ENCODE peak calls at places on chromosomes 7 and 10, in eight cellular contexts. N, G, T, A, S, J, E and M are unnamed samples.

GRCh38 chr7:156725074-156725473 is 84.5 kb downstream of the RNF32 start:
- DNase-seq in J (no peak), T (no peak), G (no peak), E (no peak), N (no peak), A (no peak), S (no peak), M (no peak)

GRCh38 chr10:62817763-62818425 is 1.7 kb upstream of the EGR2 start:
- DNase-seq in N (no peak), T (no peak), E (peak), G (peak), S (peak), A (peak), J (peak), M (peak)

GRCh38 chr7:134778941-134779740 is at the start of gene CALD1:
- DNase-seq in T (peak), J (peak), E (peak), A (no peak), S (peak), G (no peak), N (no peak), M (no peak)

GRCh38 chr7:82506208-82506607 is 62.6 kb upstream of the CACNA2D1 start:
- DNase-seq in G (no peak), S (no peak), A (no peak), J (no peak), E (no peak), N (no peak), T (no peak), M (no peak)

GRCh38 chr10:61929555-61929954 is 28.1 kb downstream of the ARID5B start:
- DNase-seq in J (no peak), S (peak), T (no peak), N (no peak), E (no peak), G (no peak), A (no peak), M (no peak)

GRCh38 chr7:3439333-3440030 is 138.4 kb downstream of the SDK1 start:
- DNase-seq in E (peak), S (peak), G (no peak), N (no peak), A (no peak), J (peak), T (peak), M (no peak)

GRCh38 chr7:115300228-115300870 is 378.5 kb downstream of the MDFIC start:
- DNase-seq in N (no peak), J (no peak), G (no peak), A (no peak), S (peak), T (no peak), E (peak), M (no peak)

GRCh38 chr10:67925449-67926005 is 41.1 kb downstream of the SIRT1 start:
- DNase-seq in T (no peak), G (no peak), S (no peak), A (no peak), J (no peak), E (no peak), N (no peak), M (no peak)

GRCh38 chr10:3482200-3482993 is 302.6 kb downstream of the KLF6 start:
- DNase-seq in A (no peak), T (peak), E (no peak), N (no peak), S (peak), J (peak), G (no peak), M (no peak)

GRCh38 chr10:3766046-3766761 is 18.8 kb downstream of the KLF6 start:
- DNase-seq in E (no peak), S (peak), T (no peak), N (no peak), J (no peak), G (no peak), A (no peak), M (no peak)

GRCh38 chr7:50957427-50957826 is 174.7 kb upstream of the GRB10 start:
- DNase-seq in G (no peak), N (no peak), J (no peak), S (peak), T (no peak), A (no peak), E (no peak), M (no peak)

GRCh38 chr10:122949296-122949695 is 4.7 kb downstream of the C10orf88 start:
- DNase-seq in N (no peak), S (peak), G (no peak), A (no peak), J (no peak), E (no peak), T (no peak), M (no peak)

GRCh38 chr10:22605168-22605567 is 109.2 kb downstream of the PIP4K2A start:
- DNase-seq in A (no peak), N (no peak), G (no peak), J (no peak), T (peak), S (no peak), E (no peak), M (no peak)

GRCh38 chr7:74544706-74545469 is 91.2 kb downstream of the GTF2IRD1 start:
- DNase-seq in G (peak), S (peak), N (no peak), A (peak), T (no peak), J (peak), E (peak), M (peak)

GRCh38 chr7:99679032-99679399 is 780 bp downstream of the CYP3A5 start:
- DNase-seq in A (no peak), G (no peak), S (no peak), N (no peak), E (peak), J (no peak), T (no peak), M (no peak)

GRCh38 chr10:77195101-77195500 is 442.5 kb downstream of the KCNMA1 start:
- DNase-seq in T (peak), G (no peak), E (peak), J (no peak), S (peak), N (no peak), A (no peak), M (no peak)

GRCh38 chr7:111931016-111931517 is 275.1 kb downstream of the DOCK4 start:
- DNase-seq in J (no peak), E (no peak), T (peak), G (no peak), N (no peak), S (peak), A (no peak), M (no peak)

GRCh38 chr10:47136866-47137265 is 163.1 kb upstream of the GDF10 start:
- DNase-seq in S (no peak), A (no peak), E (no peak), J (no peak), T (no peak), G (no peak), N (no peak), M (no peak)

GRCh38 chr7:95470452-95470851 is 15.3 kb upstream of the ASB4 start:
- DNase-seq in A (no peak), N (no peak), J (no peak), T (peak), G (no peak), E (peak), S (peak), M (peak)

GRCh38 chr10:104067525-104067924 is 18.2 kb downstream of the COL17A1 start:
- DNase-seq in J (no peak), N (no peak), A (no peak), G (no peak), S (no peak), E (no peak), T (no peak), M (no peak)